ENCODE peak calls at places on chromosomes 16 and 17, in six cellular contexts. One of them, this sample, is unnamed.

GRCh38 chr16:705748-706188 is at the start of gene FBXL16:
- DNase-seq in A549: no peak
- DNase-seq in neural crest cell: no peak
- DNase-seq in cardiac muscle cell: no peak
- DNase-seq in osteoblast: no peak
- DNase-seq in right atrium auricular region: no peak
- DNase-seq in this sample: no peak

GRCh38 chr17:81190591-81190990 is 24.6 kb upstream of the AATK start:
- DNase-seq in A549: no peak
- DNase-seq in neural crest cell: no peak
- DNase-seq in cardiac muscle cell: no peak
- DNase-seq in osteoblast: no peak
- DNase-seq in right atrium auricular region: no peak
- DNase-seq in this sample: no peak

GRCh38 chr17:59877965-59878364 is 14.8 kb downstream of the TUBD1 start:
- DNase-seq in A549: no peak
- DNase-seq in neural crest cell: no peak
- DNase-seq in cardiac muscle cell: no peak
- DNase-seq in osteoblast: no peak
- DNase-seq in right atrium auricular region: no peak
- DNase-seq in this sample: no peak

GRCh38 chr17:350706-351435 is 1.7 kb downstream of the RPH3AL start:
- DNase-seq in A549: peak
- DNase-seq in neural crest cell: no peak
- DNase-seq in cardiac muscle cell: peak
- DNase-seq in osteoblast: peak
- DNase-seq in right atrium auricular region: peak
- DNase-seq in this sample: no peak

GRCh38 chr16:89330177-89330856 is 112.8 kb downstream of the ZNF778 start:
- DNase-seq in A549: peak
- DNase-seq in neural crest cell: no peak
- DNase-seq in cardiac muscle cell: peak
- DNase-seq in osteoblast: peak
- DNase-seq in right atrium auricular region: no peak
- DNase-seq in this sample: no peak

GRCh38 chr16:84724619-84725307 is 25.0 kb downstream of the USP10 start:
- DNase-seq in A549: no peak
- DNase-seq in neural crest cell: no peak
- DNase-seq in cardiac muscle cell: no peak
- DNase-seq in osteoblast: no peak
- DNase-seq in right atrium auricular region: no peak
- DNase-seq in this sample: no peak

GRCh38 chr17:40509626-40510327 is 8.4 kb upstream of the TNS4 start:
- DNase-seq in A549: no peak
- DNase-seq in neural crest cell: no peak
- DNase-seq in cardiac muscle cell: no peak
- DNase-seq in osteoblast: no peak
- DNase-seq in right atrium auricular region: no peak
- DNase-seq in this sample: no peak

GRCh38 chr16:49333268-49333597 is 40.4 kb upstream of the C16orf78 start:
- DNase-seq in A549: no peak
- DNase-seq in neural crest cell: no peak
- DNase-seq in cardiac muscle cell: no peak
- DNase-seq in osteoblast: peak
- DNase-seq in right atrium auricular region: peak
- DNase-seq in this sample: no peak

GRCh38 chr16:58032710-58033293 is 7.2 kb downstream of the MMP15 start:
- DNase-seq in A549: no peak
- DNase-seq in neural crest cell: no peak
- DNase-seq in cardiac muscle cell: peak
- DNase-seq in osteoblast: peak
- DNase-seq in right atrium auricular region: no peak
- DNase-seq in this sample: no peak

GRCh38 chr16:49345829-49346228 is 27.8 kb upstream of the C16orf78 start:
- DNase-seq in A549: no peak
- DNase-seq in neural crest cell: peak
- DNase-seq in cardiac muscle cell: peak
- DNase-seq in osteoblast: no peak
- DNase-seq in right atrium auricular region: no peak
- DNase-seq in this sample: no peak

GRCh38 chr17:45739786-45740185 is 44.3 kb upstream of the CRHR1 start:
- DNase-seq in A549: no peak
- DNase-seq in neural crest cell: no peak
- DNase-seq in cardiac muscle cell: no peak
- DNase-seq in osteoblast: no peak
- DNase-seq in right atrium auricular region: no peak
- DNase-seq in this sample: no peak

GRCh38 chr16:47565454-47565853 is 104.3 kb downstream of the PHKB start:
- DNase-seq in A549: peak
- DNase-seq in neural crest cell: no peak
- DNase-seq in cardiac muscle cell: peak
- DNase-seq in osteoblast: peak
- DNase-seq in right atrium auricular region: peak
- DNase-seq in this sample: no peak

DNA sequence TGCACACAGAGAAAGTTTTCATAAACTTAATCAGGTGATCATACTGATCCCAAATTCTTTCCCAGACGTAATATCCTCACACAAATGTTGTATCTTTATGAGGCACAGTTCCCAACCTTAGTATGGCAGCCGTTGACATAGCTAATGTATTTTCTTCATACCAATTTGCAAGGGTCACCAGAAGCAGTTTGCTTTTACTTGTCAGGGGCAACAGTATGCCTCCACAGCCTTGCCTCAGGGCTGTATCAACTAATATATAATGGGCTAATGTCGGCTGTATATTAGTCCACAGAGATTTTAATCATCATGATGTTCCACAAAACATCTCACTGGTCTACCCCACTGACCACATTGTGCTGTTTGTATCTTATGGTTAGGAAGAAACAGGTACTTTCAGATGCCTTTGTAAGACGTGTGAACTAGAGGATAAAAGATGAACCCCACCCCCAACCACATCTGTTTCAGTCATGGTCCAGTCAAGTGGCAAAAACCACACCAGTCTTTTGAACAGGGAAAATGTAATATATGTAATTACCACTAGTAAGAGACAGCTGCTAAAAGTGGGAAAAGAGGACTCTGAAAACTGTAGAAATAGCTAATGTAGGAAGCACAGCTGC is 55.2 kb downstream of the GAN start:
- DNase-seq in A549: no peak
- DNase-seq in neural crest cell: no peak
- DNase-seq in cardiac muscle cell: no peak
- DNase-seq in osteoblast: no peak
- DNase-seq in right atrium auricular region: no peak
- DNase-seq in this sample: no peak
- TF ChIP-seq CTCF in A549: no peak
- TF ChIP-seq CTCF in neural crest cell: no peak
- TF ChIP-seq CTCF in cardiac muscle cell: no peak
- TF ChIP-seq CTCF in osteoblast: no peak
- TF ChIP-seq CTCF in right atrium auricular region: no peak
- TF ChIP-seq CTCF in this sample: no peak

GRCh38 chr17:75404739-75405364 is 626 bp downstream of the GRB2 start:
- DNase-seq in A549: peak
- DNase-seq in neural crest cell: no peak
- DNase-seq in cardiac muscle cell: peak
- DNase-seq in osteoblast: peak
- DNase-seq in right atrium auricular region: no peak
- DNase-seq in this sample: peak

GRCh38 chr17:75406222-75406615 is 741 bp upstream of the GRB2 start:
- DNase-seq in A549: no peak
- DNase-seq in neural crest cell: no peak
- DNase-seq in cardiac muscle cell: peak
- DNase-seq in osteoblast: peak
- DNase-seq in right atrium auricular region: no peak
- DNase-seq in this sample: no peak

GRCh38 chr17:75407655-75408352 is 2.3 kb upstream of the GRB2 start:
- DNase-seq in A549: no peak
- DNase-seq in neural crest cell: no peak
- DNase-seq in cardiac muscle cell: no peak
- DNase-seq in osteoblast: no peak
- DNase-seq in right atrium auricular region: no peak
- DNase-seq in this sample: no peak

GRCh38 chr17:75404223-75404738 is 1.2 kb downstream of the GRB2 start:
- DNase-seq in A549: peak
- DNase-seq in neural crest cell: peak
- DNase-seq in cardiac muscle cell: peak
- DNase-seq in osteoblast: peak
- DNase-seq in right atrium auricular region: peak
- DNase-seq in this sample: peak

GRCh38 chr17:75405365-75406221 is at the start of gene GRB2:
- DNase-seq in A549: peak
- DNase-seq in neural crest cell: peak
- DNase-seq in cardiac muscle cell: peak
- DNase-seq in osteoblast: peak
- DNase-seq in right atrium auricular region: peak
- DNase-seq in this sample: peak
- TF ChIP-seq CTCF in A549: no peak
- TF ChIP-seq CTCF in neural crest cell: no peak
- TF ChIP-seq CTCF in cardiac muscle cell: no peak
- TF ChIP-seq CTCF in osteoblast: no peak
- TF ChIP-seq CTCF in right atrium auricular region: no peak
- TF ChIP-seq CTCF in this sample: no peak

DNA sequence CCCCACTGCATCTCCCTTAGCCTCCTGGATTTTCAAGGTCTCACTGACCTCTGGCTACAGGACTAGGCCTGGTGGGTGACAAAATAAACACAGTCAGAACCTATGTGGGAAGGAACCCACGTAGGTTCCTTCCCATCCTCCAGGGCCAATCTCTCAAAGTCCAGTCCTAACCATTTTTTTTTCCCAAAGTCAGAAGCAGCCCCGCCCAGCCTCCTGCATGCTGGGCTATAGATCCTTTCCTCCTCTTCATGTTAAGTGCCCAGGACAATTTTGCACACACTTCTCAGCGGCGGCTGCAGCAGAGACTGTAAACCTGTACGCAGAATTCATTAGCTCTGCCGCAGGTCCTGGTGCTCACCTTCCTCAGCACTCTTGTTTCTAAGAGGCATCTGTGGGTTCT is 285.8 kb downstream of the NPIPA8 start:
- DNase-seq in A549: no peak
- DNase-seq in neural crest cell: no peak
- DNase-seq in cardiac muscle cell: no peak
- DNase-seq in osteoblast: no peak
- DNase-seq in right atrium auricular region: no peak
- DNase-seq in this sample: no peak
- TF ChIP-seq CTCF in A549: no peak
- TF ChIP-seq CTCF in neural crest cell: no peak
- TF ChIP-seq CTCF in cardiac muscle cell: no peak
- TF ChIP-seq CTCF in osteoblast: no peak
- TF ChIP-seq CTCF in right atrium auricular region: no peak
- TF ChIP-seq CTCF in this sample: no peak

DNA sequence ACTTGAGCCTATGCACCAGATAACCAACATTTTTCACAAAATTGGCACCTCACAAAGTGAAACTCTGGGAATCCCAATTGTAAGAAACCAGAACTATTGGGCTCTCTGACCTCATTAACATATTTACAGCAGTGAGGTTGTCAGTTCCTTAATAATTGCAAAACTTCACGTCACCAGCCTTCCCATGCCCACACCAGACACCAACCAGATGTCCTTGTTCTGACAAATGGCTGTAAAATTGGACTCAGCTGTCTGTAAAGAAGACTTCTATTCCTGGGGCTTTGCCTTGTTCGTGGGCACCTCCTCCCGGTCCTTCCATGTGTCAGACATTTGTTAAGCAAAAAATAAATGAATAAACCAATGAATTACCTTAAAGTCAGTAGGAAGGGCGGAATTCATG is 284.2 kb upstream of the CDH11 start:
- DNase-seq in A549: no peak
- DNase-seq in neural crest cell: no peak
- DNase-seq in cardiac muscle cell: no peak
- DNase-seq in osteoblast: no peak
- DNase-seq in right atrium auricular region: no peak
- DNase-seq in this sample: no peak
- TF ChIP-seq CTCF in A549: no peak
- TF ChIP-seq CTCF in neural crest cell: no peak
- TF ChIP-seq CTCF in cardiac muscle cell: no peak
- TF ChIP-seq CTCF in osteoblast: no peak
- TF ChIP-seq CTCF in right atrium auricular region: no peak
- TF ChIP-seq CTCF in this sample: no peak

GRCh38 chr17:78279360-78279990 is 48.0 kb downstream of the TMEM235 start:
- DNase-seq in A549: no peak
- DNase-seq in neural crest cell: no peak
- DNase-seq in cardiac muscle cell: no peak
- DNase-seq in osteoblast: peak
- DNase-seq in right atrium auricular region: no peak
- DNase-seq in this sample: no peak

GRCh38 chr17:78275355-78275754 is 43.9 kb downstream of the TMEM235 start:
- DNase-seq in A549: no peak
- DNase-seq in neural crest cell: no peak
- DNase-seq in cardiac muscle cell: no peak
- DNase-seq in osteoblast: no peak
- DNase-seq in right atrium auricular region: no peak
- DNase-seq in this sample: no peak

GRCh38 chr17:78276098-78276497 is 44.7 kb downstream of the TMEM235 start:
- DNase-seq in A549: no peak
- DNase-seq in neural crest cell: no peak
- DNase-seq in cardiac muscle cell: no peak
- DNase-seq in osteoblast: peak
- DNase-seq in right atrium auricular region: no peak
- DNase-seq in this sample: no peak

GRCh38 chr17:78276499-78276898 is 45.1 kb downstream of the TMEM235 start:
- DNase-seq in A549: no peak
- DNase-seq in neural crest cell: no peak
- DNase-seq in cardiac muscle cell: no peak
- DNase-seq in osteoblast: peak
- DNase-seq in right atrium auricular region: no peak
- DNase-seq in this sample: no peak

GRCh38 chr17:78278139-78278741 is 46.8 kb downstream of the TMEM235 start:
- DNase-seq in A549: no peak
- DNase-seq in neural crest cell: no peak
- DNase-seq in cardiac muscle cell: no peak
- DNase-seq in osteoblast: peak
- DNase-seq in right atrium auricular region: no peak
- DNase-seq in this sample: no peak
- TF ChIP-seq CTCF in A549: no peak
- TF ChIP-seq CTCF in neural crest cell: no peak
- TF ChIP-seq CTCF in cardiac muscle cell: no peak
- TF ChIP-seq CTCF in osteoblast: no peak
- TF ChIP-seq CTCF in right atrium auricular region: no peak
- TF ChIP-seq CTCF in this sample: no peak